ENCODE peak calls at places on chromosomes 12 and 14, in seven cellular contexts. A, Q, Z, R, U, H and F are unnamed samples.

GRCh38 chr12:124720687-124721500 is 142.8 kb downstream of the SCARB1 start:
- DNase-seq in A (no peak), Z (no peak), U (no peak), H (no peak), R (peak), Q (peak), F (peak)

GRCh38 chr14:93648440-93649168 is 139.7 kb downstream of the PRIMA1 start:
- DNase-seq in H (no peak), U (peak), A (no peak), Q (peak), R (peak), Z (peak), F (no peak)

GRCh38 chr14:52781629-52782028 is 9.8 kb downstream of the GNPNAT1 start:
- DNase-seq in R (no peak), H (no peak), U (no peak), Z (no peak), A (no peak), Q (no peak), F (no peak)

GRCh38 chr12:50765325-50765911 is 1.5 kb downstream of the ATF1 start:
- DNase-seq in U (peak), Z (peak), R (peak), Q (peak), H (peak), A (peak), F (peak)

GRCh38 chr12:19223018-19223417 is 93.5 kb downstream of the PLEKHA5 start:
- DNase-seq in U (peak), R (peak), Q (peak), Z (no peak), A (no peak), H (no peak), F (no peak)

GRCh38 chr12:10285919-10286318 is 21.8 kb upstream of the KLRD1 start:
- DNase-seq in R (no peak), A (no peak), Z (no peak), Q (no peak), U (no peak), H (no peak), F (no peak)

GRCh38 chr14:39773387-39773786 is 341.2 kb upstream of the FBXO33 start:
- DNase-seq in R (no peak), U (no peak), A (no peak), H (no peak), Q (no peak), Z (no peak), F (no peak)

GRCh38 chr14:49314756-49315155 is 271.4 kb downstream of the RPS29 start:
- DNase-seq in U (no peak), Q (no peak), H (no peak), R (no peak), Z (no peak), A (no peak), F (no peak)

GRCh38 chr14:77097006-77097688 is 911 bp upstream of the CIPC start:
- DNase-seq in U (no peak), Q (no peak), H (no peak), Z (no peak), A (no peak), R (peak), F (no peak)

GRCh38 chr14:106062502-106063272 is 536.3 kb downstream of the TMEM121 start:
- DNase-seq in U (no peak), Q (no peak), H (no peak), A (no peak), R (peak), Z (no peak), F (no peak)

GRCh38 chr14:95675486-95675885 is 10.7 kb upstream of the TCL1B start:
- DNase-seq in Z (no peak), H (no peak), A (no peak), R (no peak), Q (no peak), U (peak), F (peak)

GRCh38 chr12:18343708-18344107 is 82.4 kb downstream of the PIK3C2G start:
- DNase-seq in A (no peak), H (no peak), R (peak), U (no peak), Q (no peak), Z (no peak), F (no peak)

GRCh38 chr12:52243264-52243773 is 10.3 kb downstream of the KRT7 start:
- DNase-seq in U (no peak), R (no peak), Z (no peak), H (no peak), A (no peak), Q (peak), F (no peak)

GRCh38 chr12:121795029-121795977 is 1.8 kb upstream of the RHOF start:
- DNase-seq in Q (peak), R (peak), Z (peak), A (peak), H (peak), U (peak), F (peak)

GRCh38 chr14:98926802-98927201 is 345.2 kb downstream of the BCL11B start:
- DNase-seq in Q (no peak), R (no peak), A (no peak), Z (no peak), H (no peak), U (no peak), F (no peak)

GRCh38 chr14:104975481-104976197 is 2.5 kb downstream of the AHNAK2 start:
- DNase-seq in Q (no peak), Z (peak), A (no peak), R (no peak), U (no peak), H (no peak), F (no peak)

GRCh38 chr12:27615331-27615891 is 80.8 kb upstream of the REP15 start:
- DNase-seq in H (no peak), Q (no peak), R (no peak), U (no peak), A (no peak), Z (no peak), F (no peak)

GRCh38 chr12:116760621-116761020 is 22.5 kb downstream of the RNFT2 start:
- DNase-seq in Z (no peak), R (no peak), Q (no peak), H (no peak), A (no peak), U (no peak), F (no peak)

GRCh38 chr12:121939992-121940766 is 21.8 kb downstream of the CFAP251 start:
- DNase-seq in H (no peak), Z (no peak), R (no peak), U (no peak), A (no peak), Q (no peak), F (no peak)

GRCh38 chr12:44863867-44864266 is 12.2 kb downstream of the NELL2 start:
- DNase-seq in Q (no peak), H (no peak), A (no peak), Z (no peak), R (no peak), U (no peak), F (no peak)

GRCh38 chr12:131826064-131826928 is 1.9 kb upstream of the MMP17 start:
- DNase-seq in A (no peak), R (no peak), Z (no peak), Q (no peak), H (no peak), U (no peak), F (peak)

GRCh38 chr12:94791933-94792332 is 141.6 kb upstream of the TMCC3 start:
- DNase-seq in Q (no peak), U (no peak), H (no peak), Z (no peak), A (no peak), R (no peak), F (no peak)

GRCh38 chr12:2877959-2878732 is 1.1 kb downstream of the RHNO1 start:
- DNase-seq in U (peak), H (no peak), A (peak), Q (peak), Z (no peak), R (peak), F (peak)

GRCh38 chr12:98417303-98417702 is 98.1 kb upstream of the TMPO start:
- DNase-seq in Q (no peak), R (no peak), A (no peak), H (no peak), Z (no peak), U (no peak), F (no peak)